ENCODE peak calls at places on chromosomes 12 and 14, in ten cellular contexts. One of them, this sample, is unnamed.

GRCh38 chr14:95519699-95520098 is 3.2 kb upstream of the SYNE3 start:
- DNase-seq in AG10803: peak; percentile 92
- DNase-seq in neural progenitor cell: no peak
- DNase-seq in RWPE1: peak; percentile 77
- DNase-seq in lung: peak; percentile 73
- DNase-seq in B cell: peak; percentile 78
- DNase-seq in lower lobe of right lung: peak; percentile 73
- DNase-seq in choroid plexus epithelial cell: peak; percentile 79
- DNase-seq in CD4-positive, alpha-beta T cell: peak; percentile 56
- DNase-seq in colonic mucosa: peak; percentile 69
- DNase-seq in this sample: no peak

GRCh38 chr12:106046301-106046846 is 92.4 kb downstream of the NUAK1 start:
- DNase-seq in lung: no peak
- DNase-seq in AG10803: no peak
- DNase-seq in B cell: no peak
- DNase-seq in choroid plexus epithelial cell: no peak
- DNase-seq in neural progenitor cell: no peak
- DNase-seq in lower lobe of right lung: no peak
- DNase-seq in RWPE1: no peak
- DNase-seq in colonic mucosa: no peak
- DNase-seq in CD4-positive, alpha-beta T cell: no peak
- DNase-seq in this sample: no peak

GRCh38 chr12:124109760-124110159 is 136.7 kb downstream of the ZNF664 start:
- DNase-seq in lung: no peak
- DNase-seq in lower lobe of right lung: no peak
- DNase-seq in choroid plexus epithelial cell: peak; percentile 42
- DNase-seq in neural progenitor cell: peak; percentile 43
- DNase-seq in colonic mucosa: no peak
- DNase-seq in CD4-positive, alpha-beta T cell: no peak
- DNase-seq in B cell: no peak
- DNase-seq in AG10803: peak; percentile 12
- DNase-seq in RWPE1: peak; percentile 42
- DNase-seq in this sample: peak; percentile 35

GRCh38 chr12:113860950-113861349 is 105.2 kb downstream of the RBM19 start:
- DNase-seq in B cell: no peak
- DNase-seq in AG10803: peak; percentile 87
- DNase-seq in lower lobe of right lung: no peak
- DNase-seq in neural progenitor cell: no peak
- DNase-seq in CD4-positive, alpha-beta T cell: no peak
- DNase-seq in RWPE1: peak; percentile 76
- DNase-seq in colonic mucosa: no peak
- DNase-seq in lung: no peak
- DNase-seq in choroid plexus epithelial cell: peak; percentile 97
- DNase-seq in this sample: no peak

GRCh38 chr12:51056242-51056641 is 8.1 kb downstream of the LETMD1 start:
- DNase-seq in neural progenitor cell: no peak
- DNase-seq in B cell: no peak
- DNase-seq in lung: peak; percentile 31
- DNase-seq in AG10803: peak; percentile 45
- DNase-seq in lower lobe of right lung: peak; percentile 57
- DNase-seq in RWPE1: peak; percentile 84
- DNase-seq in CD4-positive, alpha-beta T cell: no peak
- DNase-seq in colonic mucosa: no peak
- DNase-seq in choroid plexus epithelial cell: peak; percentile 79
- DNase-seq in this sample: no peak

GRCh38 chr12:8823565-8824300 is 1.3 kb downstream of the A2ML1 start:
- DNase-seq in lower lobe of right lung: no peak
- DNase-seq in neural progenitor cell: peak; percentile 85
- DNase-seq in choroid plexus epithelial cell: peak; percentile 56
- DNase-seq in AG10803: peak; percentile 17
- DNase-seq in lung: peak; percentile 33
- DNase-seq in colonic mucosa: no peak
- DNase-seq in CD4-positive, alpha-beta T cell: no peak
- DNase-seq in RWPE1: no peak
- DNase-seq in B cell: no peak
- DNase-seq in this sample: peak; percentile 44

GRCh38 chr12:12964255-12964654 is 12.3 kb upstream of the GPRC5D start:
- DNase-seq in RWPE1: no peak
- DNase-seq in lower lobe of right lung: no peak
- DNase-seq in CD4-positive, alpha-beta T cell: no peak
- DNase-seq in neural progenitor cell: no peak
- DNase-seq in lung: no peak
- DNase-seq in AG10803: no peak
- DNase-seq in colonic mucosa: no peak
- DNase-seq in choroid plexus epithelial cell: no peak
- DNase-seq in B cell: no peak
- DNase-seq in this sample: no peak

GRCh38 chr12:78293039-78293686 is 462.5 kb downstream of the NAV3 start:
- DNase-seq in colonic mucosa: peak; percentile 41
- DNase-seq in neural progenitor cell: no peak
- DNase-seq in lung: no peak
- DNase-seq in CD4-positive, alpha-beta T cell: no peak
- DNase-seq in B cell: no peak
- DNase-seq in RWPE1: peak; percentile 32
- DNase-seq in choroid plexus epithelial cell: peak; percentile 44
- DNase-seq in AG10803: peak; percentile 41
- DNase-seq in lower lobe of right lung: no peak
- DNase-seq in this sample: no peak

GRCh38 chr12:12290206-12290605 is 23.4 kb upstream of the LRP6 start:
- DNase-seq in B cell: no peak
- DNase-seq in RWPE1: no peak
- DNase-seq in CD4-positive, alpha-beta T cell: no peak
- DNase-seq in AG10803: no peak
- DNase-seq in lung: no peak
- DNase-seq in lower lobe of right lung: no peak
- DNase-seq in neural progenitor cell: no peak
- DNase-seq in choroid plexus epithelial cell: no peak
- DNase-seq in colonic mucosa: no peak
- DNase-seq in this sample: no peak

DNA sequence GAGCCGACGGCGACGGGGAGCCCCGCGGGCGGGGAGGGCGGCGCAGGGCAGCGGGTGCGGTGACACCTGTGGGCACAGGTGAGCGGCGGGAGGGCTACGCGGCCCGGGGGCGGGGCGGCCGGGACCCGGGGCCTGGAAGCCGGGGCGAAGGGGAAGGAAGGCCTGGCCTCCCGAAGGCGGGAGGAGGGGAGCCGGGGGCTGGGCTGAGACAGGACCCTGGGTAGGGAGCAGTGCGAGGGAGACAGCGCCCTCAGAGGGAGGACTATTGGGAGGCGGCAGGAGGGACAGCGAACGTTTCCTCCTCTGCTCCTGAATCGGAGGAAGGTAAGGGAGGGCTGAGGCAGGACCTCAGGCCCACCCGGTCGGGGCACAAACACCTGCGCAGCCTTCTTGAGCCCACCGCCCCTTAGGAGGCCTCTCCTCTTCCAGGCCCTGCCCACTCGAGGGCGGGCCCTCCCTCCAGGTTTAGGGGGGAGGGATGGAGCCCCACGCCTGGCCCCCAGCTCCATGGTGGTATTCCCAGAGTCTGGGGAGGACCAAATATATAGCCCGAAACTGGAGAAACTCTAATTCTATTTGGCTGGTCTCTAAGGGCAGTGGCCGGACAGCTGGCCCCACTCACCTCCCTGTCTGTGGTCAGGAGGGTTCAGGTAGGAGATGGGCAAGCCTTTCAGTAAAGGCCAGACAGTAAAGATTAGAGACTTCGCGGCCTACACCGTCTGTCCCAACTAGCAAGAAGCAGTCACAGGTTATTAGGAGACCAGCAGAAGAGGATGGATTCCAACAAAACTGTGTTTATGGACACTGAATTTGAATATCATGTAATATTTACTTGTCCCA is 509 bp downstream of the PLEKHG6 start:
- DNase-seq in AG10803: no peak
- DNase-seq in B cell: no peak
- DNase-seq in colonic mucosa: no peak
- DNase-seq in neural progenitor cell: peak; percentile 59
- DNase-seq in CD4-positive, alpha-beta T cell: no peak
- DNase-seq in lower lobe of right lung: peak; percentile 49
- DNase-seq in choroid plexus epithelial cell: no peak
- DNase-seq in RWPE1: no peak
- DNase-seq in lung: no peak
- DNase-seq in this sample: no peak
- TF ChIP-seq CTCF in AG10803: no peak
- TF ChIP-seq CTCF in B cell: no peak
- TF ChIP-seq CTCF in colonic mucosa: no peak
- TF ChIP-seq CTCF in neural progenitor cell: no peak
- TF ChIP-seq CTCF in CD4-positive, alpha-beta T cell: no peak
- TF ChIP-seq CTCF in lower lobe of right lung: no peak
- TF ChIP-seq CTCF in choroid plexus epithelial cell: no peak
- TF ChIP-seq CTCF in RWPE1: no peak
- TF ChIP-seq CTCF in lung: no peak
- TF ChIP-seq CTCF in this sample: no peak

GRCh38 chr12:14845350-14845750 is 2.0 kb upstream of the ART4 start:
- DNase-seq in CD4-positive, alpha-beta T cell: peak; percentile 35
- DNase-seq in lower lobe of right lung: no peak
- DNase-seq in AG10803: peak; percentile 53
- DNase-seq in neural progenitor cell: peak; percentile 70
- DNase-seq in lung: peak; percentile 42
- DNase-seq in colonic mucosa: peak; percentile 68
- DNase-seq in RWPE1: peak; percentile 65
- DNase-seq in B cell: peak; percentile 52
- DNase-seq in choroid plexus epithelial cell: peak; percentile 78
- DNase-seq in this sample: no peak
- TF ChIP-seq CTCF in CD4-positive, alpha-beta T cell: peak; percentile 79
- TF ChIP-seq CTCF in lower lobe of right lung: peak; percentile 68
- TF ChIP-seq CTCF in AG10803: peak; percentile 84
- TF ChIP-seq CTCF in neural progenitor cell: peak; percentile 87
- TF ChIP-seq CTCF in lung: peak; percentile 72
- TF ChIP-seq CTCF in colonic mucosa: peak; percentile 69
- TF ChIP-seq CTCF in RWPE1: peak; percentile 60
- TF ChIP-seq CTCF in B cell: peak; percentile 77
- TF ChIP-seq CTCF in choroid plexus epithelial cell: peak; percentile 77
- TF ChIP-seq CTCF in this sample: peak; percentile 66

GRCh38 chr14:50399251-50400032 is 2.8 kb upstream of the CDKL1 start:
- DNase-seq in AG10803: peak; percentile 63
- DNase-seq in colonic mucosa: peak; percentile 80
- DNase-seq in CD4-positive, alpha-beta T cell: no peak
- DNase-seq in B cell: no peak
- DNase-seq in choroid plexus epithelial cell: peak; percentile 37
- DNase-seq in RWPE1: peak; percentile 13
- DNase-seq in neural progenitor cell: no peak
- DNase-seq in lower lobe of right lung: no peak
- DNase-seq in lung: no peak
- DNase-seq in this sample: no peak
- TF ChIP-seq CTCF in AG10803: no peak
- TF ChIP-seq CTCF in colonic mucosa: no peak
- TF ChIP-seq CTCF in CD4-positive, alpha-beta T cell: no peak
- TF ChIP-seq CTCF in B cell: no peak
- TF ChIP-seq CTCF in choroid plexus epithelial cell: no peak
- TF ChIP-seq CTCF in RWPE1: no peak
- TF ChIP-seq CTCF in neural progenitor cell: no peak
- TF ChIP-seq CTCF in lower lobe of right lung: no peak
- TF ChIP-seq CTCF in lung: no peak
- TF ChIP-seq CTCF in this sample: no peak

GRCh38 chr12:26298785-26299621 is 103.6 kb downstream of the SSPN start:
- DNase-seq in lower lobe of right lung: no peak
- DNase-seq in AG10803: peak; percentile 71
- DNase-seq in RWPE1: peak; percentile 88
- DNase-seq in choroid plexus epithelial cell: peak; percentile 83
- DNase-seq in B cell: peak; percentile 78
- DNase-seq in lung: no peak
- DNase-seq in CD4-positive, alpha-beta T cell: no peak
- DNase-seq in neural progenitor cell: no peak
- DNase-seq in colonic mucosa: no peak
- DNase-seq in this sample: no peak
- TF ChIP-seq CTCF in lower lobe of right lung: peak; percentile 26
- TF ChIP-seq CTCF in AG10803: peak; percentile 67
- TF ChIP-seq CTCF in RWPE1: no peak
- TF ChIP-seq CTCF in choroid plexus epithelial cell: peak; percentile 59
- TF ChIP-seq CTCF in B cell: no peak
- TF ChIP-seq CTCF in lung: no peak
- TF ChIP-seq CTCF in CD4-positive, alpha-beta T cell: no peak
- TF ChIP-seq CTCF in neural progenitor cell: no peak
- TF ChIP-seq CTCF in colonic mucosa: no peak
- TF ChIP-seq CTCF in this sample: no peak

GRCh38 chr12:67269632-67270578 is 747 bp downstream of the CAND1 start:
- DNase-seq in choroid plexus epithelial cell: peak; percentile 35
- DNase-seq in AG10803: peak; percentile 24
- DNase-seq in B cell: peak; percentile 48
- DNase-seq in lung: peak; percentile 49
- DNase-seq in lower lobe of right lung: peak; percentile 63
- DNase-seq in RWPE1: peak; percentile 18
- DNase-seq in CD4-positive, alpha-beta T cell: peak; percentile 35
- DNase-seq in colonic mucosa: peak; percentile 53
- DNase-seq in neural progenitor cell: peak; percentile 84
- DNase-seq in this sample: peak; percentile 61
- TF ChIP-seq CTCF in choroid plexus epithelial cell: no peak
- TF ChIP-seq CTCF in AG10803: no peak
- TF ChIP-seq CTCF in B cell: no peak
- TF ChIP-seq CTCF in lung: no peak
- TF ChIP-seq CTCF in lower lobe of right lung: no peak
- TF ChIP-seq CTCF in RWPE1: no peak
- TF ChIP-seq CTCF in CD4-positive, alpha-beta T cell: peak; percentile 39
- TF ChIP-seq CTCF in colonic mucosa: no peak
- TF ChIP-seq CTCF in neural progenitor cell: no peak
- TF ChIP-seq CTCF in this sample: no peak

DNA sequence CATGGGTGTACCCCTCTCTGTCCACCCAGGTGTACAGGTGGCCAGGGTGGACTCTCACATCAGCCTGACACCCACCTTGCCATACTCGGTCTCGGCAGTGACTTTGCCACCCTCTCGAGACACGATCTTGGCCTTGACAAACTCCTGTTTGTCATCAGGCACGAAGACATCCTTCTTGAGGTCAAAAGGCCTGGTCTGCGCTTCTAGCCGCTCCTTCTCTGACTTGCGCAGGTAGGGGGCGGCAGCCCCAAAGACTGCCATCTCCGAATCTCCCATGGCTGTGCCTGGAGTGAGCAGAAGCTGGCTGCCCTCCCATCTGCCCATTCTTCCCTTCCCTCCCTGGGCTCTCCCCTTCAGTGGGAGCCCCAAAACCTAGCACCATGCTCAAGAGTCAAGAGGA is 2.0 kb downstream of the MYH7 start:
- DNase-seq in RWPE1: no peak
- DNase-seq in lower lobe of right lung: no peak
- DNase-seq in colonic mucosa: no peak
- DNase-seq in lung: no peak
- DNase-seq in CD4-positive, alpha-beta T cell: no peak
- DNase-seq in B cell: no peak
- DNase-seq in AG10803: no peak
- DNase-seq in choroid plexus epithelial cell: no peak
- DNase-seq in neural progenitor cell: no peak
- DNase-seq in this sample: no peak
- TF ChIP-seq CTCF in RWPE1: no peak
- TF ChIP-seq CTCF in lower lobe of right lung: no peak
- TF ChIP-seq CTCF in colonic mucosa: no peak
- TF ChIP-seq CTCF in lung: no peak
- TF ChIP-seq CTCF in CD4-positive, alpha-beta T cell: no peak
- TF ChIP-seq CTCF in B cell: no peak
- TF ChIP-seq CTCF in AG10803: no peak
- TF ChIP-seq CTCF in choroid plexus epithelial cell: no peak
- TF ChIP-seq CTCF in neural progenitor cell: peak; percentile 8
- TF ChIP-seq CTCF in this sample: no peak

GRCh38 chr12:58833844-58834243 is 86.5 kb downstream of the LRIG3 start:
- DNase-seq in neural progenitor cell: no peak
- DNase-seq in RWPE1: no peak
- DNase-seq in AG10803: no peak
- DNase-seq in choroid plexus epithelial cell: no peak
- DNase-seq in lung: no peak
- DNase-seq in B cell: no peak
- DNase-seq in lower lobe of right lung: no peak
- DNase-seq in colonic mucosa: no peak
- DNase-seq in CD4-positive, alpha-beta T cell: no peak
- DNase-seq in this sample: no peak
- TF ChIP-seq CTCF in neural progenitor cell: no peak
- TF ChIP-seq CTCF in RWPE1: no peak
- TF ChIP-seq CTCF in AG10803: peak; percentile 18
- TF ChIP-seq CTCF in choroid plexus epithelial cell: no peak
- TF ChIP-seq CTCF in lung: no peak
- TF ChIP-seq CTCF in B cell: no peak
- TF ChIP-seq CTCF in lower lobe of right lung: no peak
- TF ChIP-seq CTCF in colonic mucosa: no peak
- TF ChIP-seq CTCF in CD4-positive, alpha-beta T cell: no peak
- TF ChIP-seq CTCF in this sample: no peak